ENCODE peak calls at places on chromosome X, in ten cellular contexts. One of them, this sample, is unnamed.

GRCh38 chrX:104618106-104618895 is 52.3 kb downstream of the IL1RAPL2 start:
- DNase-seq in GM12865: no peak
- DNase-seq in tibial artery: no peak
- DNase-seq in hepatocyte: no peak
- DNase-seq in tibial nerve: no peak
- DNase-seq in astrocyte: no peak
- DNase-seq in endothelial cell of umbilical vein: no peak
- DNase-seq in CD4-positive, CD25-positive, alpha-beta regulatory T cell: no peak
- DNase-seq in right cardiac atrium: no peak
- DNase-seq in PC-3: peak; percentile 93
- DNase-seq in this sample: no peak

GRCh38 chrX:45889471-45889870 is 655.8 kb downstream of the ZNF674 start:
- DNase-seq in GM12865: no peak
- DNase-seq in tibial artery: no peak
- DNase-seq in hepatocyte: no peak
- DNase-seq in tibial nerve: no peak
- DNase-seq in astrocyte: peak; percentile 51
- DNase-seq in endothelial cell of umbilical vein: no peak
- DNase-seq in CD4-positive, CD25-positive, alpha-beta regulatory T cell: no peak
- DNase-seq in right cardiac atrium: no peak
- DNase-seq in PC-3: peak; percentile 69
- DNase-seq in this sample: peak; percentile 51

GRCh38 chrX:109966246-109966645 is 36.7 kb upstream of the TMEM164 start:
- DNase-seq in GM12865: no peak
- DNase-seq in tibial artery: no peak
- DNase-seq in hepatocyte: no peak
- DNase-seq in tibial nerve: no peak
- DNase-seq in astrocyte: no peak
- DNase-seq in endothelial cell of umbilical vein: no peak
- DNase-seq in CD4-positive, CD25-positive, alpha-beta regulatory T cell: no peak
- DNase-seq in right cardiac atrium: no peak
- DNase-seq in PC-3: peak; percentile 67
- DNase-seq in this sample: no peak

GRCh38 chrX:31232506-31232905 is 160.7 kb upstream of the FTHL17 start:
- DNase-seq in GM12865: peak; percentile 11
- DNase-seq in tibial artery: no peak
- DNase-seq in hepatocyte: no peak
- DNase-seq in tibial nerve: no peak
- DNase-seq in astrocyte: no peak
- DNase-seq in endothelial cell of umbilical vein: no peak
- DNase-seq in CD4-positive, CD25-positive, alpha-beta regulatory T cell: no peak
- DNase-seq in right cardiac atrium: no peak
- DNase-seq in PC-3: no peak
- DNase-seq in this sample: no peak

GRCh38 chrX:153469811-153470410 is 465 bp downstream of the HAUS7 start:
- DNase-seq in GM12865: peak; percentile 43
- DNase-seq in tibial artery: no peak
- DNase-seq in hepatocyte: peak; percentile 38
- DNase-seq in tibial nerve: no peak
- DNase-seq in astrocyte: no peak
- DNase-seq in endothelial cell of umbilical vein: peak; percentile 32
- DNase-seq in CD4-positive, CD25-positive, alpha-beta regulatory T cell: no peak
- DNase-seq in right cardiac atrium: no peak
- DNase-seq in PC-3: peak; percentile 28
- DNase-seq in this sample: no peak

GRCh38 chrX:118346258-118347094 is 570 bp downstream of the WDR44 start:
- DNase-seq in GM12865: peak; percentile 50
- DNase-seq in tibial artery: peak; percentile 28
- DNase-seq in hepatocyte: peak; percentile 40
- DNase-seq in tibial nerve: no peak
- DNase-seq in astrocyte: no peak
- DNase-seq in endothelial cell of umbilical vein: peak; percentile 24
- DNase-seq in CD4-positive, CD25-positive, alpha-beta regulatory T cell: peak; percentile 42
- DNase-seq in right cardiac atrium: peak; percentile 58
- DNase-seq in PC-3: peak; percentile 20
- DNase-seq in this sample: no peak

GRCh38 chrX:20653070-20653469 is 386.4 kb upstream of the RPS6KA3 start:
- DNase-seq in GM12865: no peak
- DNase-seq in tibial artery: no peak
- DNase-seq in hepatocyte: no peak
- DNase-seq in tibial nerve: no peak
- DNase-seq in astrocyte: peak; percentile 12
- DNase-seq in endothelial cell of umbilical vein: no peak
- DNase-seq in CD4-positive, CD25-positive, alpha-beta regulatory T cell: no peak
- DNase-seq in right cardiac atrium: no peak
- DNase-seq in PC-3: peak; percentile 6
- DNase-seq in this sample: no peak

GRCh38 chrX:23765449-23765848 is 17.5 kb upstream of the SAT1 start:
- DNase-seq in GM12865: no peak
- DNase-seq in tibial artery: no peak
- DNase-seq in hepatocyte: no peak
- DNase-seq in tibial nerve: no peak
- DNase-seq in astrocyte: no peak
- DNase-seq in endothelial cell of umbilical vein: no peak
- DNase-seq in CD4-positive, CD25-positive, alpha-beta regulatory T cell: no peak
- DNase-seq in right cardiac atrium: no peak
- DNase-seq in PC-3: peak; percentile 65
- DNase-seq in this sample: no peak

GRCh38 chrX:52425710-52426245 is 57.0 kb downstream of the XAGE2 start:
- DNase-seq in GM12865: no peak
- DNase-seq in tibial artery: no peak
- DNase-seq in hepatocyte: no peak
- DNase-seq in tibial nerve: no peak
- DNase-seq in astrocyte: peak; percentile 33
- DNase-seq in endothelial cell of umbilical vein: no peak
- DNase-seq in CD4-positive, CD25-positive, alpha-beta regulatory T cell: no peak
- DNase-seq in right cardiac atrium: no peak
- DNase-seq in PC-3: no peak
- DNase-seq in this sample: no peak

GRCh38 chrX:134544189-134544588 is 84.2 kb downstream of the HPRT1 start:
- DNase-seq in GM12865: no peak
- DNase-seq in tibial artery: no peak
- DNase-seq in hepatocyte: no peak
- DNase-seq in tibial nerve: no peak
- DNase-seq in astrocyte: no peak
- DNase-seq in endothelial cell of umbilical vein: no peak
- DNase-seq in CD4-positive, CD25-positive, alpha-beta regulatory T cell: no peak
- DNase-seq in right cardiac atrium: no peak
- DNase-seq in PC-3: no peak
- DNase-seq in this sample: no peak

GRCh38 chrX:108946531-108946930 is 210.2 kb upstream of the IRS4 start:
- DNase-seq in GM12865: no peak
- DNase-seq in tibial artery: no peak
- DNase-seq in hepatocyte: no peak
- DNase-seq in tibial nerve: no peak
- DNase-seq in astrocyte: no peak
- DNase-seq in endothelial cell of umbilical vein: no peak
- DNase-seq in CD4-positive, CD25-positive, alpha-beta regulatory T cell: no peak
- DNase-seq in right cardiac atrium: no peak
- DNase-seq in PC-3: no peak
- DNase-seq in this sample: no peak

GRCh38 chrX:38275615-38276014 is 51.7 kb downstream of the RPGR start:
- DNase-seq in GM12865: peak; percentile 7
- DNase-seq in tibial artery: no peak
- DNase-seq in hepatocyte: peak; percentile 7
- DNase-seq in tibial nerve: no peak
- DNase-seq in astrocyte: peak; percentile 89
- DNase-seq in endothelial cell of umbilical vein: peak; percentile 27
- DNase-seq in CD4-positive, CD25-positive, alpha-beta regulatory T cell: no peak
- DNase-seq in right cardiac atrium: no peak
- DNase-seq in PC-3: peak; percentile 90
- DNase-seq in this sample: no peak

GRCh38 chrX:70301716-70302115 is 11.8 kb downstream of the KIF4A start:
- DNase-seq in GM12865: no peak
- DNase-seq in tibial artery: no peak
- DNase-seq in hepatocyte: no peak
- DNase-seq in tibial nerve: no peak
- DNase-seq in astrocyte: peak; percentile 49
- DNase-seq in endothelial cell of umbilical vein: peak; percentile 75
- DNase-seq in CD4-positive, CD25-positive, alpha-beta regulatory T cell: no peak
- DNase-seq in right cardiac atrium: no peak
- DNase-seq in PC-3: no peak
- DNase-seq in this sample: no peak

GRCh38 chrX:39827959-39828358 is 269.8 kb downstream of the BCOR start:
- DNase-seq in GM12865: peak; percentile 65
- DNase-seq in tibial artery: no peak
- DNase-seq in hepatocyte: no peak
- DNase-seq in tibial nerve: no peak
- DNase-seq in astrocyte: no peak
- DNase-seq in endothelial cell of umbilical vein: no peak
- DNase-seq in CD4-positive, CD25-positive, alpha-beta regulatory T cell: no peak
- DNase-seq in right cardiac atrium: no peak
- DNase-seq in PC-3: no peak
- DNase-seq in this sample: no peak

GRCh38 chrX:80578518-80579105 is 158.4 kb downstream of the TENT5D start:
- DNase-seq in GM12865: peak; percentile 17
- DNase-seq in tibial artery: no peak
- DNase-seq in hepatocyte: peak; percentile 31
- DNase-seq in tibial nerve: no peak
- DNase-seq in astrocyte: no peak
- DNase-seq in endothelial cell of umbilical vein: peak; percentile 1
- DNase-seq in CD4-positive, CD25-positive, alpha-beta regulatory T cell: peak; percentile 16
- DNase-seq in right cardiac atrium: no peak
- DNase-seq in PC-3: peak; percentile 55
- DNase-seq in this sample: peak; percentile 0

DNA sequence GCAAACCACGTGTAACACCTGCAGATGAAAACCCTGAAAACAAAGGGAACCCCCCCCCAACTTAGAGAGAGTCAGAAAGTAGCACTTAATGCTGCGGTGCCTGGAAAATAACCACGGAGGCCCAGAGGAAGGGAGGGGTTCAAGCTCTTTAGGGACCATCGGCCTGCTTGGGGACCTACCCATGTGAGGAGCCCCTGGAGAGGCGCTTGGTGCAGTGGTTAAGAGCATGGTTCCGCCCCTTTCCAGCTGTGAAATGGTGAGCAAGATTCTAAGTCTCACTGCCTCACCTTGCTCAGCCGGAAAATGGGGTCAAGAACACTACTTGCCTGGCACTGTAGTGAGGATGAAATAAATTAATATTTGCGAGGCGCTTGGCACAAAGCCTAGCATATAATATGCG is 13.8 kb downstream of the SLC25A5 start:
- DNase-seq in GM12865: peak; percentile 15
- DNase-seq in tibial artery: no peak
- DNase-seq in hepatocyte: no peak
- DNase-seq in tibial nerve: no peak
- DNase-seq in astrocyte: no peak
- DNase-seq in endothelial cell of umbilical vein: no peak
- DNase-seq in CD4-positive, CD25-positive, alpha-beta regulatory T cell: no peak
- DNase-seq in right cardiac atrium: no peak
- DNase-seq in PC-3: no peak
- DNase-seq in this sample: no peak
- H3K4me3 ChIP-seq in GM12865: peak overlapping the region; percentile 44
- H3K4me3 ChIP-seq in tibial artery: peak overlapping the region; percentile 44
- H3K4me3 ChIP-seq in hepatocyte: no peak overlapping the region
- H3K4me3 ChIP-seq in tibial nerve: peak overlapping the region; percentile 47
- H3K4me3 ChIP-seq in astrocyte: no peak overlapping the region
- H3K4me3 ChIP-seq in endothelial cell of umbilical vein: no peak overlapping the region
- H3K4me3 ChIP-seq in CD4-positive, CD25-positive, alpha-beta regulatory T cell: peak overlapping the region; percentile 51
- H3K4me3 ChIP-seq in right cardiac atrium: peak overlapping the region; percentile 35
- H3K4me3 ChIP-seq in PC-3: peak overlapping the region; percentile 59
- H3K4me3 ChIP-seq in this sample: peak overlapping the region; percentile 19

GRCh38 chrX:86002076-86002896 is 45.1 kb downstream of the CHM start:
- DNase-seq in GM12865: peak; percentile 27
- DNase-seq in tibial artery: no peak
- DNase-seq in hepatocyte: peak; percentile 70
- DNase-seq in tibial nerve: no peak
- DNase-seq in astrocyte: peak; percentile 59
- DNase-seq in endothelial cell of umbilical vein: no peak
- DNase-seq in CD4-positive, CD25-positive, alpha-beta regulatory T cell: peak; percentile 10
- DNase-seq in right cardiac atrium: no peak
- DNase-seq in PC-3: peak; percentile 74
- DNase-seq in this sample: no peak
- H3K4me3 ChIP-seq in GM12865: no peak overlapping the region
- H3K4me3 ChIP-seq in tibial artery: no peak overlapping the region
- H3K4me3 ChIP-seq in hepatocyte: no peak overlapping the region
- H3K4me3 ChIP-seq in tibial nerve: no peak overlapping the region
- H3K4me3 ChIP-seq in astrocyte: no peak overlapping the region
- H3K4me3 ChIP-seq in endothelial cell of umbilical vein: no peak overlapping the region
- H3K4me3 ChIP-seq in CD4-positive, CD25-positive, alpha-beta regulatory T cell: no peak overlapping the region
- H3K4me3 ChIP-seq in right cardiac atrium: no peak overlapping the region
- H3K4me3 ChIP-seq in PC-3: no peak overlapping the region
- H3K4me3 ChIP-seq in this sample: no peak overlapping the region

DNA sequence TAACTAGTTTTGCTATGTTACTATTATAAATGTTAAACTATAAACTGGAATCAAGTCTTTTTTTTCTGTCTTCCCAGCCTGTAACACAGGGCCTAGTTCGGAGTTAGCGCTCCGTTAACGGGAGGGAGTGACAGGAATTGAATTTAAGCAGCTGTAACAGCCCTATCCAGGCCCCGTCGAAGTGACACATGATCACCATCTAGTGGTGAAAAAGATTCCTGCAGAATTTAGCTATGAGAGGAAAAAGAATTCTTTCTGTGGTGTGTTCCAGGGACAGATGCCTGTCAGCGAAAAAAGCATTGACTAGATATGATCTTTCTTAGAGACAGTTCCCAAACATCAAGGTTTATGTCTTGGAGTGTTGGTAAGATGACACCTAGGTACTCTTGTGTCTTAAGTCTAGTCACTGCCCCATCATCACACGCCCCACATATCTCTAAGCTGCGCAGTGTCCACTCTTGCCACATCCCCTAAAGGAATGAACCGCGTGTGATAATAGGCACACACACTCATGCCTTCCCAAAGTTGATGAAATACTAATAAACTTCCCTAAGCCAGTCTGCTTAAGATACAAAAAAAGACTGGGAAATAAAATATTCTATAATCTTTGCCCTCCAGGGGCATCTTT is 2.1 kb downstream of the GAB3 start:
- DNase-seq in GM12865: peak; percentile 60
- DNase-seq in tibial artery: no peak
- DNase-seq in hepatocyte: peak; percentile 52
- DNase-seq in tibial nerve: peak; percentile 69
- DNase-seq in astrocyte: no peak
- DNase-seq in endothelial cell of umbilical vein: peak; percentile 69
- DNase-seq in CD4-positive, CD25-positive, alpha-beta regulatory T cell: peak; percentile 60
- DNase-seq in right cardiac atrium: no peak
- DNase-seq in PC-3: peak; percentile 88
- DNase-seq in this sample: no peak
- H3K4me3 ChIP-seq in GM12865: no peak overlapping the region
- H3K4me3 ChIP-seq in tibial artery: no peak overlapping the region
- H3K4me3 ChIP-seq in hepatocyte: no peak overlapping the region
- H3K4me3 ChIP-seq in tibial nerve: no peak overlapping the region
- H3K4me3 ChIP-seq in astrocyte: no peak overlapping the region
- H3K4me3 ChIP-seq in endothelial cell of umbilical vein: no peak overlapping the region
- H3K4me3 ChIP-seq in CD4-positive, CD25-positive, alpha-beta regulatory T cell: no peak overlapping the region
- H3K4me3 ChIP-seq in right cardiac atrium: peak overlapping the region; percentile 90
- H3K4me3 ChIP-seq in PC-3: no peak overlapping the region
- H3K4me3 ChIP-seq in this sample: no peak overlapping the region

DNA sequence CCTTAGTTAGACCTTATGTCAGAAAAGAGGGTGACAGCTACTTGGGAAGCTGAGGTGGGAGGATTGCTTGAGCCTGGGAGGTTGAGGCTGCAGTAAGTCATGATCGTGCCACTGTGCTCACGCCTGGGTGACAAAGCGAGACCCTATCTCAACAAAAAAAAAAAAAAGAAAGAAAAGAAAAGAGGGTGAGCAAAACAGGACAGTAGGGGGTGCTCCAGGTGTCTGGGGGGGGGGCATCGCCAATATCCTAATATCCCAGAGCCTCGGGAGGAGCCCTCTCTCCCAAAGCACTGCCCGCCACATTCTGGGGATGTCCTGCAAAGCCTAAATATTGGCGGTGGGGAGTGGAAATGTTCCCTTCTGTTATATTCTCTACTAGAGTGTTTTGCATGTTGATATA is 120.9 kb upstream of the TBL1X start:
- DNase-seq in GM12865: no peak
- DNase-seq in tibial artery: no peak
- DNase-seq in hepatocyte: no peak
- DNase-seq in tibial nerve: no peak
- DNase-seq in astrocyte: no peak
- DNase-seq in endothelial cell of umbilical vein: no peak
- DNase-seq in CD4-positive, CD25-positive, alpha-beta regulatory T cell: no peak
- DNase-seq in right cardiac atrium: no peak
- DNase-seq in PC-3: no peak
- DNase-seq in this sample: no peak
- H3K4me3 ChIP-seq in GM12865: no peak overlapping the region
- H3K4me3 ChIP-seq in tibial artery: no peak overlapping the region
- H3K4me3 ChIP-seq in hepatocyte: no peak overlapping the region
- H3K4me3 ChIP-seq in tibial nerve: no peak overlapping the region
- H3K4me3 ChIP-seq in astrocyte: no peak overlapping the region
- H3K4me3 ChIP-seq in endothelial cell of umbilical vein: no peak overlapping the region
- H3K4me3 ChIP-seq in CD4-positive, CD25-positive, alpha-beta regulatory T cell: no peak overlapping the region
- H3K4me3 ChIP-seq in right cardiac atrium: no peak overlapping the region
- H3K4me3 ChIP-seq in PC-3: no peak overlapping the region
- H3K4me3 ChIP-seq in this sample: no peak overlapping the region